ENCODE peak calls at places on chromosomes 7 and 10, in four cellular contexts. K, G, L and S are unnamed samples. For H3K36me3, the result is how much of the 10 kb centered on the place peaks cover.

GRCh38 chr7:71746004-71746403 is 614.1 kb downstream of the GALNT17 start:
- DNase-seq in K (no peak), G (peak), L (no peak), S (no peak)

GRCh38 chr10:42428534-42428933 is 209.8 kb downstream of the ZNF33B start:
- DNase-seq in K (peak), G (no peak), L (peak), S (no peak)

GRCh38 chr10:88933584-88933983 is 19.0 kb downstream of the ACTA2 start:
- DNase-seq in K (no peak), G (no peak), L (no peak), S (no peak)

GRCh38 chr7:108503112-108504026 is 22.6 kb downstream of the PNPLA8 start:
- DNase-seq in K (peak), G (no peak), L (no peak), S (no peak)

GRCh38 chr7:44990520-44991023 is 9.4 kb upstream of the CCM2 start:
- DNase-seq in K (peak), G (no peak), L (no peak), S (no peak)

GRCh38 chr10:20202337-20202736 is 386.1 kb downstream of the PLXDC2 start:
- DNase-seq in K (no peak), G (no peak), L (no peak), S (no peak)

GRCh38 chr10:28754930-28755718 is 77.8 kb downstream of the BAMBI start:
- DNase-seq in K (peak), G (no peak), L (no peak), S (no peak)

GRCh38 chr10:93462881-93463280 is 19.3 kb downstream of the MYOF start:
- DNase-seq in K (peak), G (no peak), L (peak), S (peak)

GRCh38 chr10:1809139-1809755 is 71.9 kb upstream of the ADARB2 start:
- DNase-seq in K (no peak), G (no peak), L (no peak), S (no peak)

GRCh38 chr10:94279835-94280709 is 82.7 kb downstream of the NOC3L start:
- DNase-seq in K (peak), G (no peak), L (peak), S (peak)

GRCh38 chr7:28145090-28145626 is 35.4 kb downstream of the JAZF1 start:
- DNase-seq in K (no peak), G (no peak), L (no peak), S (no peak)

GRCh38 chr7:138197306-138197640 is 121.0 kb downstream of the AKR1D1 start:
- DNase-seq in K (no peak), G (no peak), L (no peak), S (no peak)

GRCh38 chr7:138194567-138194966 is 118.3 kb downstream of the AKR1D1 start:
- DNase-seq in K (no peak), G (peak), L (no peak), S (no peak)

DNA sequence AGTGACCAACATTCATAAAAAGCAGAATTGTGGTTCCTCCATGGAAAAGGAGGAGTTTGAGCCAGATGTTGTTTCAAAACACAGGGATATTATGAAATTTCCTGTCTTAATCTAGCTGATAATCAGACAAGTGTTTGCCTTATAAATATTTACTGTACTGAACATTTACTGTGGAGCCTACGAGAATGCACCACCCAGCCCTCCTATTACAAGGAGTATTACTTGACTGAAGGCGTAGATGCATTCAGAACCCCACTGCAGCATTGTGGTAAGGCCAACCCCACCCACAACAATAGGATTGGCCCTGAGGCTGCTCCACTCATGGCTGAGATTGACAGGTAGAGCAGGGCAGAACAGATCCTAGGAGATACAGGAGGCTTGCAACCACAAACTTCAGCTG is 118.9 kb downstream of the AKR1D1 start:
- DNase-seq in K (peak), G (peak), L (no peak), S (peak)
- H3K36me3 ChIP-seq in K (under half), G (under half), L (under half), S (under half)

GRCh38 chr7:734808-735207 is 7.7 kb upstream of the PRKAR1B start:
- DNase-seq in K (no peak), G (no peak), L (no peak), S (no peak)

GRCh38 chr7:732094-732541 is 5.0 kb upstream of the PRKAR1B start:
- DNase-seq in K (no peak), G (no peak), L (peak), S (peak)

GRCh38 chr7:732556-732955 is 5.5 kb upstream of the PRKAR1B start:
- DNase-seq in K (no peak), G (no peak), L (no peak), S (no peak)

GRCh38 chr7:731440-732085 is 4.5 kb upstream of the PRKAR1B start:
- DNase-seq in K (no peak), G (no peak), L (no peak), S (peak)

DNA sequence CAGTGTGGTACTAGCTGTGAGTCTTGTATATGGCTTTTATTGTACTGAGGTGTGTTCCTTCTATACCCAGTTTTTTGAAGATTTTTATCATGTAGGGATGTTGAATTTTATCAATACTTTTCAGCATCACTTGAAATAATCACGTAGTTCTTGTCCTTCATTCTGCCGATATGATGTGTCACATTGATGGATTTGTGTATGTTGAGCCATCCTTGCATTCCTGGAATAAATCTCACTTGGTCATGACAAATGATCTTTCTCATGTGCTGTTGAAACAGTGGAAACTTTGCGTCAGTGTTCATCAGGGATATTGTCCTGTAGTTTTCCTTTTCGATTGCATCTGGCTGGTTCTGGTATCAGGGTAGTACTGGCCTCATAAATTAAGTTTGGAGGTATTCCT is 7.1 kb upstream of the PRKAR1B start:
- DNase-seq in K (no peak), G (no peak), L (no peak), S (no peak)
- H3K36me3 ChIP-seq in K (under half), G (under half), L (under half), S (under half)

DNA sequence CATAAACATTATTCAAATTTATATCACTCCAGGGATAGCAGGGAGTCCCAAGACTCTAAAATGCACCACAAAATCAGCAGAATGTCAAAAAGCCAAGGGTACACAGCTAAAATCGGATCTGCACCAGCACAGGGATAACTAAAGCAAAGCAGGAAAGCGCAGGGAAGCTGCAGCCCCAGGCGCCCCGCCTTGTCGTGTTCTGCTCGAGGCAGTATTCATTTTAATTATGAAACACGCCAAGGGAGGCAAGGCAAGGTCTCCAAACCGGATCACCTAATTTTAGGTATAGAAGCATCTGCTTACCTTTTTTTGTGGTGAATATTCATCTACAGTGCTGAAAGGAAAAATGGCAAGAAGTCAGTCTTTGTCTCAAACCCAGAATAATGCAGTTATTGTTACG is 199.4 kb downstream of the RAPGEF5 start:
- DNase-seq in K (no peak), G (no peak), L (no peak), S (no peak)
- H3K36me3 ChIP-seq in K (under half), G (under half), L (under half), S (under half)

GRCh38 chr7:94701555-94701973 is 45.6 kb upstream of the SGCE start:
- DNase-seq in K (peak), G (no peak), L (peak), S (no peak)

GRCh38 chr7:94700926-94701554 is 45.1 kb upstream of the SGCE start:
- DNase-seq in K (peak), G (no peak), L (peak), S (no peak)

GRCh38 chr7:94710256-94710655 is 54.3 kb upstream of the SGCE start:
- DNase-seq in K (no peak), G (no peak), L (peak), S (no peak)

DNA sequence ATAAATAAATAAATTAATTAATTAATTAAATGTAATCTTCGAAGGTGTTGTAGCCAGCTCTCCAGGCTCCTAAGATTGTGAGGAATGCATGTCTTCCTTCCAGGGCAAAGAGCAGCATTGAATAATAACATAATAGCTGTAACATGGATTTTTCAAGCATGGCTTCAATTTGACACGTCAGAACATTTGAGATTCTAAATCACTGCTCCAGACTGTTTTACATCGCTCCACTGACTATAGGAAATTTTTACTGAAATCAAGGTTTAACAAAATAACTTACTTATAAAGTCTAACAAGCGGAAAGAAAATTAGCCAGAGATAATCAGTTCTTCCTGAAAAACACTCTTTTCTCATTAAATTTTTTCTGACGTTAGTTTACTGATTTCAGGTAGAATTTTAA is 51.1 kb upstream of the SGCE start:
- DNase-seq in K (no peak), G (no peak), L (no peak), S (no peak)
- H3K36me3 ChIP-seq in K (under half), G (under half), L (under half), S (under half)

DNA sequence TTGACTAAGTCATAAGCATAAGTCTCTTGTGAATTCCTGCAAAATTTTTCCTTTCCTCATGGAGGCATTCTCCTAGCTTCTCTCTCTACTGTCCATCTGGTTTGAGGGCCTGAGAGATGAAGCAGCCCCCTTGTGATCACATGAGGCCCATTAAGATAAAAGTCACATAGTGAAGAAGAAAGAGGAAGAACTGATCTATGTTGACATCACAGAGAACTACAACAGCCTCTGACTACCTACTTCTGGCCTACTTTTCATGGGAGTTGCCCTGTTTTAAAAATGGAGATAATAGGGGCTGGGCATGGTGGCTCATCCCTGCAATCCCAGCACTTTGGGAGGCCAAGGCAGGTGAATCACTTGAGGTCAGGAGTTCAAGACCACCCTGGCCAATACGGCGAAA is 50.4 kb downstream of the TFEC start:
- DNase-seq in K (no peak), G (no peak), L (no peak), S (no peak)
- H3K36me3 ChIP-seq in K (under half), G (under half), L (under half), S (under half)

DNA sequence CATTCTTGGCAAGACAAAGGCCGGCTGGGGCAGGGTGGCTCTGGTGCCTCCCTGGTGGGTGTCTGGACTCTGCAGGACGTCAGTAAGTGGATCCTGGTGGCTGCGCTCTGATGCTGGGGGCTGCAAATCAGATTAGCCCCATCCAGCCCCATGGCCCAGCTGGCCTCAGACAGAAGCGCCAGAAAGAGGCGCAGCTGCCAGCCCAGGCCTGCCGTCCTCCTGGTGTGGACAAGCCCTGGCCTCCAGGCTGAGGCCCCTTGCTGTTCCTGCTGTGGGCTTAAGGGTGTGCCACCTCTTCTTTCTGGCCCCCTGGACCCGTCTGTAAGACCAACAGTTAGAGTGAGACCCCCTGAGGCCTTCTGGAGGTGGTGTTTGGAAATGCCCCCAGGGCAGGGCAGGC is 5.9 kb upstream of the LFNG start:
- DNase-seq in K (no peak), G (no peak), L (no peak), S (peak)
- H3K36me3 ChIP-seq in K (under half), G (under half), L (under half), S (under half)

GRCh38 chr7:116554436-116554835 is 29.6 kb downstream of the CAV1 start:
- DNase-seq in K (peak), G (no peak), L (no peak), S (no peak)

GRCh38 chr7:116552616-116553015 is 27.8 kb downstream of the CAV1 start:
- DNase-seq in K (no peak), G (no peak), L (peak), S (no peak)

GRCh38 chr7:116549370-116549769 is 24.5 kb downstream of the CAV1 start:
- DNase-seq in K (no peak), G (no peak), L (no peak), S (no peak)

GRCh38 chr7:116553168-116553567 is 28.3 kb downstream of the CAV1 start:
- DNase-seq in K (no peak), G (no peak), L (no peak), S (no peak)

GRCh38 chr7:116551692-116552091 is 26.9 kb downstream of the CAV1 start:
- DNase-seq in K (no peak), G (no peak), L (no peak), S (no peak)
- H3K36me3 ChIP-seq in K (under half), G (half or more), L (half or more), S (under half)

GRCh38 chr10:67923551-67923950 is 39.1 kb downstream of the SIRT1 start:
- DNase-seq in K (peak), G (no peak), L (peak), S (no peak)

GRCh38 chr10:67917169-67917568 is 32.7 kb downstream of the SIRT1 start:
- DNase-seq in K (no peak), G (no peak), L (no peak), S (no peak)

GRCh38 chr10:67917683-67918082 is 33.2 kb downstream of the SIRT1 start:
- DNase-seq in K (no peak), G (no peak), L (no peak), S (no peak)

GRCh38 chr10:67924136-67924535 is 39.7 kb downstream of the SIRT1 start:
- DNase-seq in K (no peak), G (no peak), L (peak), S (no peak)

DNA sequence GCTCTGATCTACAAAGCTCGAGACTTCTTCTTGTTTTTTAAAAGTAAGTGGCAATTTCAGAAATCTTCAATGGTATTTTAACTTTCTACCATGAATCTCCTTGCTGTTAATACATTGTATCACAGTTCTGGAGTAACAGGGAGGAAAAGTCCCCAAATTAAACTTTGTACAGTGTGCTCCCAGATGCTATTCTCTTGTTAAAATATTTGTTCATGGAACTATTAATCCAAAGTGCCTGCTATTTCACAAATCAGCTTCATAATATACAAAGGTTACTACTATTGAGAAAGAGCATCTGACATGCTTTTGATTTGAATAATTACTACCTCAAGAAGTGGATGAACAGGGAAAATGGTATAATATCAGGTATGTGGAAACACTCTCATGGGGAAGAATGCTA is 36.6 kb downstream of the SIRT1 start:
- DNase-seq in K (no peak), G (no peak), L (no peak), S (no peak)
- H3K36me3 ChIP-seq in K (under half), G (half or more), L (under half), S (under half)

DNA sequence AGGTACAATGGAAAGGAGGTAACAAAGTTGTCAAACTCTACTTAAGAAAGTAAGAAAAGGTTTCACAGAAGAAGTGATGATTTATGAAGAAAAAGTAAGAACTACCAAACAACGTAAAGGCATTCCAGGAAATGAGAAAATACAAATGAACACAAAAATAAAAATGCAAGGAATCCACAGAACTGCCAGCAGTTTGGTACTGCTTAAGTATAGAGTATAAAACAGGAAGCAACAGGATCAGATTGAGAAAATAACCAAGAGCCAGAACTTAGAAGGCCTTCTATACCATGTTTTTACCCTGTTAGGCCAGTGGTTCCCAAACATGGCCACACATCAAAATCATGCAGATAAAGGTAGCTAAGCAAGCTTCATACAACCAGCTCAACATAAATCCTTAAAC is 9.2 kb downstream of the NDUFA5 start:
- DNase-seq in K (no peak), G (no peak), L (no peak), S (no peak)
- H3K36me3 ChIP-seq in K (under half), G (under half), L (under half), S (under half)

GRCh38 chr7:129008645-129009414 is 46.1 kb downstream of the TNPO3 start:
- DNase-seq in K (no peak), G (no peak), L (no peak), S (no peak)

GRCh38 chr7:129010075-129010474 is 44.8 kb downstream of the TNPO3 start:
- DNase-seq in K (no peak), G (no peak), L (no peak), S (peak)

GRCh38 chr7:129009437-129009836 is 45.5 kb downstream of the TNPO3 start:
- DNase-seq in K (no peak), G (no peak), L (no peak), S (no peak)

GRCh38 chr7:129005186-129005585 is 49.7 kb downstream of the TNPO3 start:
- DNase-seq in K (no peak), G (no peak), L (no peak), S (no peak)

DNA sequence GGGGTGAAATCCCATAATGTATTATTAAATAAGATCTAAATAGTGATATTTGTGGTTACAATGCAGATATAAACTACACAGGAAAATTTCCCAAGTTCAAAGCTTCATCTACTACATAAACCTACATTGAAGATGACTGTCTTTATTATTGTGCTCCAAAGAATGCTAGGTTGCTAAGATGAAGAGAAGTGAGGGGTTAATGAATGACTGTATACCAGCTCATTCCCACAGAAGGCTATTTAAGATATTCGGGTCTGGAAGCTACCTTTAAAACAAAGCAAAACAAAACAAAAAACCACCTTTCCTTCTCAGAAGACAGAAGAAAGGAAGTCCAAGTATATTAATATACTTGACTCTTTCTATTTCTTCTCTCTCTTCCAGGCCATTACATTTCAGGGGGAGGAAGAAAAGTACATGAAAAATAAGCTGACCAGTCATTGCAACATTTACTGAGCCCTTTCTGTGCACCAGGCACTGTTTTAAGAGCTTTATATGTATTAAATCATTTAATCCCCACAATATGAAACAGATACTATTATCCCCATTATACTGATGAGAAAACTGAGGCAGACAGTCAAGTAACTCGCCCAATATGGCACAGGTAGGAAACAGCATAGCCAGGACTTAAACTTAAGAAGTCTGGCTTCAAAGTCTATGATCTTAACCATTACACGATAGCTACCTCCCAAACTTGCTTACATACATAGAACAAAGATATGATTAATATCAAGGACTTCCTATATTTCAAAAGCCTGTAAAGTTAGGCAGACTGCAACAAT is 48.1 kb downstream of the TNPO3 start:
- DNase-seq in K (no peak), G (no peak), L (no peak), S (no peak)
- H3K36me3 ChIP-seq in K (under half), G (half or more), L (under half), S (under half)